ENCODE peak calls at places on chromosomes 11 and 22, in five cellular contexts. R, Q, D, V and U are unnamed samples.

GRCh38 chr11:102940714-102941588 is 14.6 kb downstream of the MMP13 start:
- DNase-seq in R (peak), Q (peak), D (peak), V (peak), U (peak)

GRCh38 chr11:130315354-130315970 is 745 bp upstream of the ZBTB44 start:
- DNase-seq in R (peak), Q (peak), D (no peak), V (no peak), U (no peak)

GRCh38 chr11:120340529-120340928 is 4.3 kb downstream of the ARHGEF12 start:
- DNase-seq in R (no peak), Q (no peak), D (no peak), V (no peak), U (no peak)

GRCh38 chr11:105372214-105372613 is 232.6 kb upstream of the CARD18 start:
- DNase-seq in R (no peak), Q (no peak), D (no peak), V (no peak), U (no peak)

GRCh38 chr11:59281177-59281576 is 68.5 kb upstream of the MPEG1 start:
- DNase-seq in R (no peak), Q (no peak), D (no peak), V (no peak), U (no peak)

GRCh38 chr11:5736396-5736795 is at the start of gene OR56B1:
- DNase-seq in R (no peak), Q (no peak), D (no peak), V (no peak), U (no peak)

GRCh38 chr22:36775589-36775965 is 342 bp downstream of the IFT27 start:
- DNase-seq in R (no peak), Q (no peak), D (no peak), V (no peak), U (no peak)

GRCh38 chr11:39327302-39327701 is 2132.2 kb downstream of the LRRC4C start:
- DNase-seq in R (no peak), Q (no peak), D (no peak), V (no peak), U (no peak)

GRCh38 chr11:35974878-35975578 is 31.2 kb downstream of the LDLRAD3 start:
- DNase-seq in R (no peak), Q (no peak), D (no peak), V (no peak), U (no peak)

GRCh38 chr22:23281406-23282088 is 101.2 kb downstream of the BCR start:
- DNase-seq in R (peak), Q (peak), D (peak), V (peak), U (peak)

GRCh38 chr22:26313291-26313690 is 115.8 kb upstream of the ASPHD2 start:
- DNase-seq in R (no peak), Q (no peak), D (no peak), V (no peak), U (no peak)

GRCh38 chr11:4697583-4697982 is at the start of gene OR51E2:
- DNase-seq in R (no peak), Q (no peak), D (peak), V (no peak), U (no peak)

GRCh38 chr11:31340903-31341572 is 28.5 kb downstream of the DCDC1 start:
- DNase-seq in R (peak), Q (peak), D (peak), V (no peak), U (peak)

GRCh38 chr11:34344410-34345011 is 13.3 kb downstream of the ABTB2 start:
- DNase-seq in R (no peak), Q (no peak), D (no peak), V (no peak), U (no peak)

GRCh38 chr11:125344846-125345705 is 151.0 kb downstream of the FEZ1 start:
- DNase-seq in R (no peak), Q (no peak), D (no peak), V (no peak), U (no peak)

GRCh38 chr11:115202061-115202460 is 302.2 kb downstream of the CADM1 start:
- DNase-seq in R (no peak), Q (no peak), D (no peak), V (no peak), U (no peak)

GRCh38 chr22:26170112-26170492 is 840 bp downstream of the SEZ6L start:
- DNase-seq in R (no peak), Q (no peak), D (no peak), V (no peak), U (no peak)

GRCh38 chr11:134564472-134565200 is 152.6 kb upstream of the B3GAT1 start:
- DNase-seq in R (no peak), Q (no peak), D (no peak), V (no peak), U (no peak)

GRCh38 chr11:16790484-16791240 is 52.2 kb downstream of the C11orf58 start:
- DNase-seq in R (no peak), Q (no peak), D (no peak), V (no peak), U (no peak)

GRCh38 chr11:18617688-18618340 is 16.3 kb downstream of the SPTY2D1 start:
- DNase-seq in R (no peak), Q (no peak), D (no peak), V (peak), U (no peak)

GRCh38 chr22:29559853-29560252 is 6.3 kb upstream of the THOC5 start:
- DNase-seq in R (no peak), Q (no peak), D (no peak), V (no peak), U (no peak)

DNA sequence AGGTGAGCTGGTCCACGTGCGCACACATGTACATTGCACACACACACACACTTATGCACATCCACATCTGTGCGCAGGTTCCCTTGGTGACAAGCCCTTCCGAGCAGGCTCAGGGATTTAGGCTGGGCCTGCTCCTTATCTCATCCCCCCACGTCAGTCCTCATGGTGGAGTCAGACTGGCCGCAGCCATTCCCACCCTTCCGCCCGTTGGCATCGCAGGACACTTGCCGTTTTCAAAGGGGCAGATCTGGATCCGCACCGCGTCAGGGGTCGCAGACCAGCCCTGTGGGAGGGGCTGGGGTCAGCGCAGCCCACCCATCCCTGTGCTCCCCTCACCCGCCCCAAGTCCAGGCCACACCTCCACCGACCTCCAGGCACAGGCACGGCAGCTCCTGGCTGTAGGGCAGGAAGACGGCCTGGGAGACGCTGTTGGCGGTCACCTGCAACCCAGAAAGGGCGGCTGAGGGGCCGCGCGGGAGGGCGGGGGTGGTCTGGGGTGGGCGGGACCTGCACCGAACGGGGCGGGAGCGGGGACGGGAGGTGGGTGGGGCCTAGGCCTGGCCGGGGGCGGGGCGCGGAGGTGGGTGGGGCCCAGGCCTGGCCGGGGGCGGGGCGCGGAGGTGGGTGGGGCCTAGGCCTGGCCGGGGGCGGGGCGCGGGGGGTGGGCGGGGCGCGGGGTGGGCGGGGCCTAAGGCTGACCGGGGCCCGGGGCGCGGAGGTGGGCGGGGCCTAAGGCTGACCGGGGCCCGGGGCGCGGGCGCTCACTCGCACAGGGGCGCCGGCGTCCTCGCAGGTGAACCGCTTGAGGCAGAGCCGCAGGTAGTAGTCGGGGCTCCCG is 13.3 kb downstream of the IL17REL start:
- DNase-seq in R (peak), Q (peak), D (no peak), V (no peak), U (no peak)
- TF ChIP-seq ATF2 in R (no peak), Q (no peak), D (no peak), V (no peak), U (no peak)

GRCh38 chr11:19680824-19681368 is 31.7 kb upstream of the NAV2 start:
- DNase-seq in R (no peak), Q (no peak), D (no peak), V (no peak), U (no peak)

GRCh38 chr11:19679952-19680823 is 32.4 kb upstream of the NAV2 start:
- DNase-seq in R (no peak), Q (no peak), D (peak), V (no peak), U (no peak)

GRCh38 chr11:19683862-19684491 is 28.7 kb upstream of the NAV2 start:
- DNase-seq in R (no peak), Q (no peak), D (no peak), V (no peak), U (no peak)

GRCh38 chr11:19686234-19686633 is 26.4 kb upstream of the NAV2 start:
- DNase-seq in R (no peak), Q (no peak), D (no peak), V (no peak), U (no peak)

DNA sequence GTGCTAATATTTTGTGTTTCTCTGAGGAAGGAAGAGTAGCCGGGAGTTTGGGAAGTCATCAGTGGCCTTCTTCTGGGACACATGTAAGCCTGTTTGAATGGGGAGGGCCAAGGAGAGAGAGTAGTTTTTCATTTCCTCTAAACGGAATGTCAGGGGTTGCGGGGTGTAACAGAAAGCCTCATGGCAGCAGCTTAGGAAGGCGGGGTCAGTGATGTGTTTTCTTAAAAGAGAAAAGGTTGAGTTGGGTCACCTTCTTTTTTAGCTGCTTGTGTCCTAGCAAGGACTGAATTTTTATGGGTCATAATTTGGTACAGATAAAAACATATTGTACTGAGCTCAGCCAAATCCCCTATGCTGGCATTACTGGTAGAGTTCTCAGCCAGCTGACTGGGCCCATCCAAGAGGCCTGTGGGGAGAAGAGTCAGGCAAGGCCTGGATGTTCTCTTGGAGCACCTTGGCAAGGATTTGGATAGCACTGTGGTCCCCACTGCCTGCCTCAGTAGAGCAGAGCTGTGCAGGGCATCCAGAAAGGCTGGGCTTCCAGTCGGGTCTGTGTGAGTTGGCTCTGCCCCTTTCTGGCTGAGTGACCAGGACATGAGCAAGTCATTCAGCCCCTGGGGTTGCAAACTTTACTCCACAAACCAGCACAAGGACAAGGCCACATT is 29.4 kb upstream of the NAV2 start:
- DNase-seq in R (no peak), Q (no peak), D (no peak), V (no peak), U (no peak)
- TF ChIP-seq ATF2 in R (no peak), Q (no peak), D (no peak), V (no peak), U (no peak)

DNA sequence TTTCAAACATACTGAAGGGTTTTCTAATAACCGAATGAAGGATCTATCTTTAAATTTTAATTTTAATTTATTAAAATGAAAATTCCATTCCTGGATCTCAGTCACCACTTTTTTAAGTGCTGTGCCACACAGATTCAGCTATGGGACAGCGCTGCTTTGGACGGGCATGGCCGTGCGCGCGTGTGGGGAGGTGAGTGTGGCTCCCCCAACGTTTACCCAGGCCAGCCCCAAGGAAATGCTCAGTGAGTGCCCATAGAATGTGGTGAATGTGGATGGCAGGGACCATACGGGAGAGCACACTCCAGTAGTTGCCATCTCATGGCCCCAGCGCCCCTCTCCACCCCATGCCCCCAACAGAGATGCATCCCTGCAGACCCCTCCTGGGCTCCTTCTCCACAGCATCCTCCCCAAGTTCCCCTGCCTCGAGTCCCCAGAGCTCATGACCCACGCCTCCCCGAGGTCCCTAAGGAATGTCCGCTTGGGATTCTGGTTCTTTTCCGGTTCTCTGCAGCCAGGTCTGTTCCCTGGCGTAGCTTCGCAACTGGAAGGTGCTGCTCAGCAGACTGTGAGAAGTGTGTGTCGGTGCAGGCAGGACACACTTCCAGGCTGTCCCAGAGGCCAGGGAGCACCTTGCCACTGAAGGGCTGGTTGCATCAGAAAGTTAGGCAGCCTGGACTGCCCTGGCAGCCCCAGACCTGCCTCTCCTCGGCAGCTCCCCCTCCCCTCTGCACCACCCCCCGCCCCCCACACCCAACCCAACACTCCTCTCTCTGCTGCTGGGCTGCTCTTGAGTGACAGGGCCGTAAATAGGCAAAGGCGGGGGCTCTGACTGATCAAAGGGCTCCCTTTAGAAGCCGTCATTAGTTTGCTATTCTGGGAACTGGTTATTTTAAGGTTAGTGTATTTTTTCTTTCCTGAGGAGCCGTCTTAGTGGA is 88.3 kb upstream of the KCNQ1OT1 start:
- DNase-seq in R (peak), Q (no peak), D (no peak), V (no peak), U (peak)
- TF ChIP-seq ATF2 in R (no peak), Q (no peak), D (no peak), V (no peak), U (no peak)

DNA sequence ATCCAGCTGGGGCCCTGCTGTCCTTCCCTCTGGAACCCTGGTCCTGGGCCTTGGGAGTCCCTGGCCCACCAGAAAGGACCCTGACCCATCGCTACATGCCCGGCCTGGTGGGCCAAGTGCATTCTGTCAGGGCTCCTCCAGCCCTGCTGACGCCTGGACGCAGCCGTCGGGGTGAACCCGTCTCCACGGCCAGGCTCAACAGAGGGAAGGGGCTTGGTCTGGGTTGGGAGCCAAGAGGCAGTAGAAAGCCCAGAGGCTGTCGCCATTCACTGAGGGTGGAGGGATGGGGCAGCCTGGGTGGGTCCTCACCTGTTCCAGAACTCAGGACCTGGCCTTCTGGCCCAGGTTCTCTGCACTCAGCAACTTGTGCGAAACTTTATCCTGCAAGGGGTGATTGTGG is 39.0 kb downstream of the TOLLIP start:
- DNase-seq in R (no peak), Q (no peak), D (no peak), V (no peak), U (no peak)
- TF ChIP-seq ATF2 in R (no peak), Q (no peak), D (no peak), V (no peak), U (no peak)

DNA sequence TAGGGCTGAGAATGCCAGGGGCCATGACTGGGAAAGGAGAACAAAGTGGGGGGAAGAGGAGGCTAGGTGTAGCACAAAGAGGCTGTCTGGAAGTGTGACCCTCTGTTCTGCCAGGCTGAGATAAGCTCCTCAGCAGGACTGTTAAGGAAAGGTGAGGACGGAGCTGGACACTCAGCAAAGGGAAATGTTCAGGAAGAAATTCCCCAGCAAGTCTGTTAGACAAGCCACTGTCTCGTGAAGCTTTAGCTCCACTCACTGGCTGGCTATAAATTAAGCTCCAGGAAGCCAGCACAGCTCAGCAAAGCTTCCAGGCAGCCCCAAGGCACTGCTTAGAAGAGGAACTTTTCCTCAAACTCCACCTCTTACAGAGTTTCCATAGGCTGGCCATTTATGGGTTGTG is 181.2 kb upstream of the API5 start:
- DNase-seq in R (peak), Q (no peak), D (no peak), V (no peak), U (no peak)
- TF ChIP-seq ATF2 in R (no peak), Q (no peak), D (no peak), V (no peak), U (no peak)

GRCh38 chr22:19554834-19555404 is 30.7 kb upstream of the CLDN5 start:
- DNase-seq in R (peak), Q (peak), D (peak), V (no peak), U (peak)
- TF ChIP-seq ATF2 in R (no peak), Q (no peak), D (no peak), V (no peak), U (no peak)

GRCh38 chr11:118530683-118531596 is at the start of gene TMEM25:
- DNase-seq in R (peak), Q (peak), D (no peak), V (no peak), U (peak)
- TF ChIP-seq ATF2 in R (no peak), Q (peak), D (no peak), V (no peak), U (peak)

DNA sequence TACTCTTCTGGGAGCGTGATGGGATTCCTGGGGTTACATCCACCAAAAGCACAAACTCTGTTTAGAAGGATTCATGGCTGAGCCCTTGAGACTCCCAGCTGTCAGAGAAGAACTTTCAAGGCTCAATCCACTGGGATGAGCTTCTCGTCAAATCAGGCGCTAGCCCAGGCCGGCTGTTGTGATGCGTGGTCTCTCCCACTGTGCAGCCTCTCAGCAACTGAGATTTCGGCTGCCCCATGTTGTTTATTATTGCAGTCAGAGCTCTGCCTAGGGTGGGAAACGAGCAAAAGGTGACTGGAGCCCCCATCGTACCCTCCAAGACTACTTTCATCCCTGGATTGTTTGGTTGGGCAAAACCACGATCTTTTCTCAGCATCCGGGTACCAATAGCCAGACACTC is 251.6 kb downstream of the ETS1 start:
- DNase-seq in R (no peak), Q (no peak), D (no peak), V (no peak), U (no peak)
- TF ChIP-seq ATF2 in R (no peak), Q (no peak), D (no peak), V (no peak), U (no peak)